ENCODE peak calls at places on chromosome 2, in eight cellular contexts. D is neural crest cell, G is nephron progenitor cell, I is Caki2, O is amniotic stem cell, S is naive B cell, U is RPMI7951, R is NCI-H524. C is an unnamed sample.

GRCh38 chr2:218271487-218271797 is 1.1 kb downstream of the PNKD start:
- DNase-seq in G (no peak), S (no peak), U (no peak), D (no peak), R (no peak), I (no peak), O (no peak), C (no peak)

GRCh38 chr2:33552758-33553461 is 46.2 kb downstream of the FAM98A start:
- DNase-seq in D (no peak), I (no peak), S (no peak), G (no peak), R (no peak), U (peak; percentile 40), O (no peak), C (no peak)

GRCh38 chr2:35125871-35126270 is 1229.7 kb upstream of the CRIM1 start:
- DNase-seq in R (no peak), U (no peak), G (no peak), D (no peak), S (no peak), O (no peak), I (no peak), C (no peak)

GRCh38 chr2:174753038-174753633 is 11.1 kb downstream of the CHRNA1 start:
- DNase-seq in I (no peak), G (no peak), O (no peak), S (peak; percentile 28), R (no peak), D (no peak), U (no peak), C (no peak)

GRCh38 chr2:98436734-98437133 is 7.9 kb upstream of the INPP4A start:
- DNase-seq in I (no peak), O (no peak), R (no peak), S (no peak), U (no peak), D (no peak), G (no peak), C (no peak)

GRCh38 chr2:65032016-65032975 is 23.9 kb upstream of the CEP68 start:
- DNase-seq in D (no peak), G (no peak), S (no peak), O (no peak), I (no peak), R (no peak), U (no peak), C (no peak)

GRCh38 chr2:118878531-118879149 is 31.2 kb upstream of the EN1 start:
- DNase-seq in G (no peak), I (no peak), S (no peak), D (no peak), U (peak; percentile 8), O (no peak), R (no peak), C (no peak)

GRCh38 chr2:186099772-186100171 is 361.2 kb downstream of the FSIP2 start:
- DNase-seq in U (no peak), S (no peak), D (no peak), O (no peak), I (no peak), R (no peak), G (no peak), C (peak; percentile 88)

GRCh38 chr2:39216495-39217191 is 27.1 kb downstream of the CDKL4 start:
- DNase-seq in D (no peak), I (no peak), G (no peak), U (no peak), S (no peak), R (no peak), O (no peak), C (no peak)

GRCh38 chr2:159013103-159013502 is 44.7 kb downstream of the TANC1 start:
- DNase-seq in I (no peak), D (no peak), R (no peak), O (no peak), U (no peak), G (no peak), S (no peak), C (no peak)

GRCh38 chr2:175930504-175930903 is 71.6 kb downstream of the LNPK start:
- DNase-seq in O (no peak), I (no peak), R (no peak), D (no peak), S (no peak), G (no peak), U (no peak), C (no peak)

GRCh38 chr2:191171708-191172355 is 21.0 kb upstream of the STAT4 start:
- DNase-seq in U (peak; percentile 93), D (no peak), G (no peak), S (no peak), R (no peak), I (peak; percentile 86), O (peak; percentile 85), C (no peak)

GRCh38 chr2:237501892-237502513 is 15.0 kb downstream of the MLPH start:
- DNase-seq in U (peak; percentile 27), R (no peak), O (no peak), S (no peak), D (no peak), G (no peak), I (no peak), C (no peak)

GRCh38 chr2:10919776-10920606 is 8.3 kb downstream of the KCNF1 start:
- DNase-seq in S (no peak), G (no peak), I (no peak), D (no peak), U (no peak), R (no peak), O (no peak), C (no peak)

GRCh38 chr2:58702302-58702696 is 461.2 kb upstream of the FANCL start:
- DNase-seq in O (no peak), D (no peak), G (no peak), S (no peak), R (no peak), I (peak; percentile 8), U (no peak), C (no peak)

GRCh38 chr2:237236188-237236587 is 150.5 kb downstream of the COPS8 start:
- DNase-seq in O (no peak), D (no peak), G (no peak), I (no peak), R (no peak), S (no peak), U (peak; percentile 49), C (no peak)

GRCh38 chr2:98698896-98699295 is 32.0 kb downstream of the MGAT4A start:
- DNase-seq in S (no peak), I (no peak), O (no peak), U (no peak), R (no peak), D (no peak), G (no peak), C (no peak)

GRCh38 chr2:117785740-117786139 is 28.8 kb upstream of the DDX18 start:
- DNase-seq in U (peak; percentile 44), O (peak; percentile 15), G (peak; percentile 51), S (peak; percentile 36), R (peak; percentile 56), D (peak; percentile 53), I (peak; percentile 10), C (peak; percentile 84)

GRCh38 chr2:1855150-1855549 is 110.8 kb upstream of the PXDN start:
- DNase-seq in S (no peak), R (peak; percentile 84), U (peak; percentile 30), D (peak; percentile 40), O (no peak), G (peak; percentile 54), I (no peak), C (peak; percentile 93)

GRCh38 chr2:12642855-12643254 is 73.9 kb upstream of the TRIB2 start:
- DNase-seq in S (no peak), R (no peak), G (no peak), U (no peak), I (no peak), D (no peak), O (no peak), C (no peak)